ENCODE peak calls at places on chromosomes 7 and 10, in eight cellular contexts. N is midbrain, Z is anterior cingulate cortex, S is dorsolateral prefrontal cortex, C is T-helper 2 cell, K is posterior cingulate gyrus, T is neural crest cell, W is stromal cell of bone marrow. G is an unnamed sample.

GRCh38 chr10:70903262-70903921 is 15.0 kb upstream of the PCBD1 start:
- DNase-seq in N (peak), Z (peak), S (peak), C (no peak), K (peak), T (peak), W (no peak), G (peak)

GRCh38 chr10:102812213-102812876 is 24.9 kb downstream of the CYP17A1 start:
- DNase-seq in N (no peak), Z (no peak), S (no peak), C (no peak), K (no peak), T (no peak), W (no peak), G (no peak)

GRCh38 chr10:20202337-20202736 is 386.1 kb downstream of the PLXDC2 start:
- DNase-seq in N (no peak), Z (no peak), S (no peak), C (no peak), K (no peak), T (no peak), W (no peak), G (no peak)

GRCh38 chr7:55555160-55555559 is 17.1 kb downstream of the VOPP1 start:
- DNase-seq in N (no peak), Z (no peak), S (no peak), C (no peak), K (no peak), T (no peak), W (no peak), G (no peak)

GRCh38 chr10:51950996-51951392 is 251.6 kb upstream of the CSTF2T start:
- DNase-seq in N (no peak), Z (no peak), S (no peak), C (no peak), K (no peak), T (no peak), W (no peak), G (no peak)

GRCh38 chr7:82044497-82045080 is 274.7 kb upstream of the HGF start:
- DNase-seq in N (peak), Z (peak), S (no peak), C (no peak), K (no peak), T (peak), W (no peak), G (peak)

GRCh38 chr10:98242823-98243222 is 25.2 kb downstream of the LOXL4 start:
- DNase-seq in N (peak), Z (no peak), S (no peak), C (no peak), K (no peak), T (no peak), W (no peak), G (no peak)

GRCh38 chr10:108112218-108112617 is 947.7 kb upstream of the SORCS1 start:
- DNase-seq in N (no peak), Z (no peak), S (no peak), C (no peak), K (no peak), T (no peak), W (no peak), G (no peak)

GRCh38 chr7:157612664-157613561 is 276.1 kb downstream of the DNAJB6 start:
- DNase-seq in N (no peak), Z (no peak), S (no peak), C (peak), K (peak), T (no peak), W (no peak), G (no peak)

GRCh38 chr10:32253300-32253699 is 93.7 kb downstream of the EPC1 start:
- DNase-seq in N (no peak), Z (no peak), S (no peak), C (no peak), K (no peak), T (no peak), W (peak), G (no peak)

GRCh38 chr7:91344911-91345310 is 80.7 kb downstream of the FZD1 start:
- DNase-seq in N (no peak), Z (no peak), S (no peak), C (no peak), K (no peak), T (no peak), W (no peak), G (no peak)

GRCh38 chr7:158017226-158018060 is 570.2 kb downstream of the PTPRN2 start:
- DNase-seq in N (no peak), Z (no peak), S (no peak), C (no peak), K (peak), T (no peak), W (no peak), G (no peak)

GRCh38 chr7:93717217-93717900 is 142.8 kb upstream of the CALCR start:
- DNase-seq in N (no peak), Z (no peak), S (no peak), C (no peak), K (no peak), T (no peak), W (peak), G (no peak)

GRCh38 chr10:72218329-72218728 is 2.3 kb upstream of the ASCC1 start:
- DNase-seq in N (no peak), Z (no peak), S (no peak), C (no peak), K (no peak), T (no peak), W (no peak), G (no peak)

GRCh38 chr7:771241-772004 is 44.3 kb upstream of the PRKAR1B start:
- DNase-seq in N (no peak), Z (no peak), S (no peak), C (no peak), K (peak), T (no peak), W (no peak), G (no peak)

GRCh38 chr7:1562126-1562525 is 6.1 kb upstream of the TMEM184A start:
- DNase-seq in N (no peak), Z (no peak), S (no peak), C (no peak), K (peak), T (no peak), W (no peak), G (no peak)

GRCh38 chr10:114042895-114043531 is 653 bp upstream of the ADRB1 start:
- DNase-seq in N (peak), Z (peak), S (peak), C (no peak), K (peak), T (no peak), W (no peak), G (no peak)

GRCh38 chr7:27825890-27826289 is 85.9 kb downstream of the TAX1BP1 start:
- DNase-seq in N (no peak), Z (no peak), S (no peak), C (no peak), K (no peak), T (no peak), W (no peak), G (no peak)

GRCh38 chr10:49651039-49651835 is 28.2 kb upstream of the C10orf53 start:
- DNase-seq in N (no peak), Z (no peak), S (no peak), C (no peak), K (no peak), T (no peak), W (no peak), G (no peak)

GRCh38 chr7:115676080-115676479 is 354.5 kb downstream of the TFEC start:
- DNase-seq in N (peak), Z (no peak), S (no peak), C (no peak), K (no peak), T (peak), W (peak), G (no peak)

GRCh38 chr10:61181832-61182231 is 237.8 kb upstream of the RHOBTB1 start:
- DNase-seq in N (no peak), Z (no peak), S (no peak), C (no peak), K (no peak), T (no peak), W (no peak), G (no peak)

GRCh38 chr10:12707461-12708185 is 293.9 kb downstream of the CCDC3 start:
- DNase-seq in N (no peak), Z (no peak), S (no peak), C (no peak), K (no peak), T (peak), W (peak), G (peak)

GRCh38 chr7:17557305-17557704 is 258.9 kb downstream of the AHR start:
- DNase-seq in N (no peak), Z (no peak), S (no peak), C (no peak), K (no peak), T (no peak), W (peak), G (no peak)

GRCh38 chr7:105853931-105854419 is 22.4 kb downstream of the ATXN7L1 start:
- DNase-seq in N (no peak), Z (no peak), S (no peak), C (no peak), K (peak), T (peak), W (no peak), G (peak)

GRCh38 chr7:74429153-74429747 is 24.5 kb upstream of the GTF2IRD1 start:
- DNase-seq in N (no peak), Z (no peak), S (no peak), C (no peak), K (no peak), T (no peak), W (no peak), G (no peak)